ENCODE peak calls at places on chromosome 13, in ten cellular contexts. M, F, R, Y, H, P, O, G, V and D are unnamed samples.

GRCh38 chr13:59728896-59729545 is 434.7 kb downstream of the DIAPH3 start:
- DNase-seq in M (no peak), F (no peak), R (no peak), Y (no peak), H (no peak), P (no peak), O (no peak), G (no peak), V (no peak), D (no peak)

GRCh38 chr13:23751195-23751594 is 138.0 kb downstream of the MIPEP start:
- DNase-seq in M (no peak), F (no peak), R (no peak), Y (no peak), H (no peak), P (no peak), O (no peak), G (no peak), V (no peak), D (no peak)

GRCh38 chr13:101150998-101151397 is 265.3 kb downstream of the NALCN start:
- DNase-seq in M (no peak), F (no peak), R (no peak), Y (no peak), H (no peak), P (no peak), O (no peak), G (no peak), V (no peak), D (no peak)

GRCh38 chr13:45196622-45197021 is 4.2 kb downstream of the KCTD4 start:
- DNase-seq in M (no peak), F (no peak), R (no peak), Y (no peak), H (no peak), P (no peak), O (no peak), G (no peak), V (no peak), D (no peak)

GRCh38 chr13:111981446-111982165 is 85.3 kb upstream of the SOX1 start:
- DNase-seq in M (no peak), F (no peak), R (no peak), Y (no peak), H (no peak), P (no peak), O (no peak), G (no peak), V (no peak), D (no peak)

GRCh38 chr13:38755792-38756191 is 68.9 kb downstream of the FREM2 start:
- DNase-seq in M (no peak), F (no peak), R (no peak), Y (no peak), H (no peak), P (no peak), O (no peak), G (no peak), V (no peak), D (no peak)

GRCh38 chr13:105059786-105060185 is 1475.7 kb downstream of the EFNB2 start:
- DNase-seq in M (no peak), F (no peak), R (no peak), Y (no peak), H (no peak), P (no peak), O (no peak), G (no peak), V (no peak), D (no peak)

GRCh38 chr13:86002921-86003488 is 203.8 kb upstream of the SLITRK6 start:
- DNase-seq in M (no peak), F (no peak), R (no peak), Y (no peak), H (no peak), P (no peak), O (peak; percentile 3), G (no peak), V (no peak), D (no peak)

GRCh38 chr13:74570834-74571233 is 436.6 kb upstream of the KLF12 start:
- DNase-seq in M (no peak), F (no peak), R (no peak), Y (no peak), H (no peak), P (no peak), O (no peak), G (no peak), V (no peak), D (no peak)

GRCh38 chr13:29510698-29511438 is 84.6 kb downstream of the SLC7A1 start:
- DNase-seq in M (no peak), F (no peak), R (no peak), Y (no peak), H (no peak), P (no peak), O (no peak), G (no peak), V (no peak), D (no peak)